ENCODE peak calls at places on chromosomes 3 and 15, in six cellular contexts. D is neuronal stem cell, C is H9, X is mesenchymal stem cell, I is IMR-90, T is mesendoderm. H is an unnamed sample.

GRCh38 chr3:138112362-138112761 is 3.0 kb downstream of the DZIP1L start:
- DNase-seq in D (no peak), C (no peak), X (peak; percentile 36), I (no peak), T (no peak), H (no peak)

GRCh38 chr15:59210186-59210585 is 3.5 kb downstream of the LDHAL6B start:
- DNase-seq in D (no peak), C (no peak), X (no peak), I (no peak), T (no peak), H (no peak)

GRCh38 chr15:94186770-94187331 is 44.5 kb upstream of the MCTP2 start:
- DNase-seq in D (no peak), C (peak; percentile 32), X (no peak), I (no peak), T (peak; percentile 24), H (no peak)

GRCh38 chr15:74243431-74243830 is 7.3 kb downstream of the CCDC33 start:
- DNase-seq in D (no peak), C (no peak), X (no peak), I (no peak), T (no peak), H (no peak)

GRCh38 chr3:86996261-86996955 is 5.5 kb upstream of the VGLL3 start:
- DNase-seq in D (no peak), C (no peak), X (peak; percentile 27), I (peak; percentile 25), T (peak; percentile 37), H (no peak)

GRCh38 chr3:15148614-15149013 is 49.7 kb upstream of the RBSN start:
- DNase-seq in D (no peak), C (peak; percentile 90), X (peak; percentile 24), I (no peak), T (peak; percentile 96), H (peak; percentile 36)

GRCh38 chr3:23796518-23796917 is 9.2 kb upstream of the UBE2E1 start:
- DNase-seq in D (no peak), C (no peak), X (no peak), I (no peak), T (no peak), H (peak; percentile 33)

GRCh38 chr15:90219421-90220141 is 14.2 kb downstream of the CIB1 start:
- DNase-seq in D (peak; percentile 36), C (peak; percentile 70), X (peak; percentile 40), I (no peak), T (peak; percentile 52), H (no peak)

GRCh38 chr3:39434574-39434973 is 28.1 kb downstream of the RPSA start:
- DNase-seq in D (no peak), C (no peak), X (no peak), I (peak; percentile 27), T (no peak), H (no peak)

GRCh38 chr3:125651246-125651645 is 55.9 kb upstream of the OSBPL11 start:
- DNase-seq in D (no peak), C (no peak), X (peak; percentile 15), I (peak; percentile 54), T (peak; percentile 84), H (peak; percentile 36)

GRCh38 chr3:170425491-170426239 is 7.0 kb downstream of the CLDN11 start:
- DNase-seq in D (peak; percentile 56), C (no peak), X (no peak), I (no peak), T (peak; percentile 53), H (no peak)

GRCh38 chr15:61083081-61083780 is 145.9 kb downstream of the RORA start:
- DNase-seq in D (no peak), C (no peak), X (no peak), I (no peak), T (no peak), H (no peak)

GRCh38 chr15:40763801-40764765 is at the start of gene GCHFR:
- DNase-seq in D (peak; percentile 42), C (peak; percentile 85), X (peak; percentile 85), I (peak; percentile 47), T (peak; percentile 73), H (peak; percentile 86)

GRCh38 chr3:73623996-73624362 is 762 bp downstream of the PDZRN3 start:
- DNase-seq in D (no peak), C (peak; percentile 67), X (peak; percentile 84), I (peak; percentile 85), T (peak; percentile 86), H (peak; percentile 79)

GRCh38 chr3:56860948-56861347 is 59.2 kb upstream of the ARHGEF3 start:
- DNase-seq in D (no peak), C (no peak), X (no peak), I (no peak), T (peak; percentile 22), H (no peak)

GRCh38 chr3:84547971-84548970 is 410.5 kb upstream of the CADM2 start:
- DNase-seq in D (peak; percentile 31), C (peak; percentile 89), X (no peak), I (no peak), T (peak; percentile 79), H (peak; percentile 34)

GRCh38 chr3:24270204-24270671 is 224.4 kb downstream of the THRB start:
- DNase-seq in D (peak; percentile 58), C (no peak), X (no peak), I (no peak), T (no peak), H (no peak)

GRCh38 chr3:196159952-196160804 is 51.0 kb downstream of the ZDHHC19 start:
- DNase-seq in D (no peak), C (peak; percentile 69), X (peak; percentile 46), I (peak; percentile 93), T (no peak), H (peak; percentile 69)

GRCh38 chr3:127808197-127808596 is 14.1 kb downstream of the MGLL start:
- DNase-seq in D (no peak), C (no peak), X (no peak), I (no peak), T (no peak), H (no peak)

GRCh38 chr15:71071529-71071928 is 43.7 kb upstream of the THSD4 start:
- DNase-seq in D (no peak), C (no peak), X (no peak), I (no peak), T (no peak), H (no peak)

GRCh38 chr3:30492581-30493192 is 113.7 kb upstream of the TGFBR2 start:
- DNase-seq in D (no peak), C (no peak), X (peak; percentile 41), I (peak; percentile 40), T (no peak), H (no peak)

GRCh38 chr3:152176241-152176640 is 92.5 kb upstream of the MBNL1 start:
- DNase-seq in D (no peak), C (no peak), X (no peak), I (peak; percentile 31), T (no peak), H (no peak)

GRCh38 chr3:106945435-106945834 is 431.8 kb upstream of the CCDC54 start:
- DNase-seq in D (no peak), C (no peak), X (no peak), I (peak; percentile 20), T (no peak), H (no peak)

GRCh38 chr3:60933828-60934227 is 317.4 kb downstream of the FHIT start:
- DNase-seq in D (no peak), C (no peak), X (no peak), I (no peak), T (peak; percentile 14), H (no peak)

GRCh38 chr15:34101366-34102174 is at the start of the genes EMC7 and PGBD4:
- DNase-seq in D (peak; percentile 96), C (peak; percentile 99), X (peak; percentile 100), I (peak; percentile 100), T (peak; percentile 99), H (peak; percentile 99)

GRCh38 chr15:60208708-60209107 is 189.1 kb downstream of the ANXA2 start:
- DNase-seq in D (no peak), C (no peak), X (no peak), I (no peak), T (no peak), H (no peak)

GRCh38 chr15:98805434-98806274 is 157.3 kb downstream of the IGF1R start:
- DNase-seq in D (no peak), C (no peak), X (peak; percentile 34), I (peak; percentile 7), T (peak; percentile 65), H (no peak)

DNA sequence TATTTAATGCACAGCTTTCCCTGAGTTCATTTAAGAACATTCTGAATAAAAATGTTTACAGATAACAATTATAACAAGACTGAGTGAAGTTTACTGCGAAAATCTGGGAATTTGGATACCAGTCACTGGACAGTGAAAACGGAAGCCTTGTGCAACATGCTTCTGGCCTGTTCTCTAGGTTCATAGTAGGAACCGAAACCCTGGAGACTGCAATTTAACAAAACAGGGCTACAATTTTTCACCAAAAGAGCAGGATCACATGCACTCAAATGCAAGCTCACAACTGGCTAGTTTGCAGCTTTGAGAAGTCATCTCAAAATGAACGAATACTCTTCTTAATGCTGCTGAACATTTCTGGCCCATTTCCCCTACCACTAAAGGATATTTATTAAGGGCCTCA is 435.9 kb downstream of the NR2F2 start:
- DNase-seq in D (no peak), C (no peak), X (no peak), I (no peak), T (no peak), H (no peak)
- H4K8ac ChIP-seq in D (no peak overlapping the region), C (no peak overlapping the region), X (no peak overlapping the region), I (no peak overlapping the region), T (no peak overlapping the region), H (no peak overlapping the region)

GRCh38 chr3:55282994-55283393 is 204.1 kb downstream of the WNT5A start:
- DNase-seq in D (peak; percentile 11), C (peak; percentile 47), X (no peak), I (no peak), T (peak; percentile 87), H (no peak)
- H4K8ac ChIP-seq in D (no peak overlapping the region), C (no peak overlapping the region), X (no peak overlapping the region), I (peak overlapping the region; percentile 67), T (no peak overlapping the region), H (peak overlapping the region; percentile 45)

GRCh38 chr3:52432225-52432624 is 12.7 kb downstream of the SEMA3G start:
- DNase-seq in D (no peak), C (no peak), X (no peak), I (no peak), T (no peak), H (no peak)
- H4K8ac ChIP-seq in D (no peak overlapping the region), C (no peak overlapping the region), X (no peak overlapping the region), I (no peak overlapping the region), T (no peak overlapping the region), H (no peak overlapping the region)

GRCh38 chr3:123750659-123751420 is 133.3 kb downstream of the MYLK start:
- DNase-seq in D (no peak), C (peak; percentile 48), X (peak; percentile 88), I (peak; percentile 95), T (peak; percentile 94), H (no peak)

GRCh38 chr3:123751478-123751877 is 132.7 kb downstream of the MYLK start:
- DNase-seq in D (no peak), C (no peak), X (no peak), I (peak; percentile 58), T (no peak), H (peak; percentile 6)

GRCh38 chr3:123752228-123752627 is 131.9 kb downstream of the MYLK start:
- DNase-seq in D (no peak), C (no peak), X (no peak), I (no peak), T (no peak), H (peak; percentile 20)

GRCh38 chr3:123750209-123750608 is 133.9 kb downstream of the MYLK start:
- DNase-seq in D (no peak), C (no peak), X (no peak), I (no peak), T (no peak), H (peak; percentile 2)

DNA sequence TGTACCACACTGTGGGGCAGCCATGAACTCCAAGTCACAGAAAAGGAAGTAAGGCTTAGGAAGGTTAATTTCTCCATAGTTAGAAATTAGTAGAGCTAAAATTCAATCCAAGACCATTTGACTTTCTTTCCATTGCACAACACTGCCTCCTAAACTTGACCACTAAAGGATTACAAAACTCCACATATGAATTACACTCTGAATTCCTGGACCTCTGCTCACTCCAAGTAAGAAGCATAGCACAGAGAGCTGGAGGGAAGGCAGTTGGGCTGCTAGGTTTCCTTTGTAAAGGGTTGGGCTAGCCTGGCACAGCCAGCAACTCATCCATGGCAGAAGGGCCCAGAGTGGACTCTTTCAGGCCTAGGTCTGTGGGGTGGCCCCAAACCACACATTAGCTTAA is 134.4 kb downstream of the MYLK start:
- DNase-seq in D (no peak), C (no peak), X (peak; percentile 93), I (peak; percentile 95), T (no peak), H (no peak)
- H4K8ac ChIP-seq in D (no peak overlapping the region), C (no peak overlapping the region), X (peak overlapping the region; percentile 70), I (peak overlapping the region; percentile 99), T (no peak overlapping the region), H (no peak overlapping the region)